ENCODE peak calls at places on chromosome 10, in eight cellular contexts. M is IMR-90, G is transverse colon, U is adrenal gland, C is esophagus squamous epithelium, Q is body of pancreas, I is gastrocnemius medialis, P is GM12891. E is an unnamed sample.

GRCh38 chr10:88952647-88953111 is at the start of gene ACTA2:
- DNase-seq in Q (no peak), M (peak), C (no peak), U (no peak), I (no peak), P (no peak), G (peak), E (no peak)

GRCh38 chr10:67959839-67960476 is 75.5 kb downstream of the SIRT1 start:
- DNase-seq in P (no peak), M (no peak), C (no peak), Q (no peak), G (no peak), I (no peak), U (no peak), E (no peak)

GRCh38 chr10:109933984-109934565 is 10.8 kb upstream of the XPNPEP1 start:
- DNase-seq in P (no peak), C (no peak), G (no peak), U (no peak), M (peak), I (peak), Q (no peak), E (peak)

GRCh38 chr10:23198940-23199767 is 7.0 kb downstream of the PTF1A start:
- DNase-seq in G (no peak), U (no peak), Q (peak), M (no peak), C (no peak), I (no peak), P (no peak), E (no peak)

GRCh38 chr10:20858292-20859124 is 38.6 kb downstream of the NEBL start:
- DNase-seq in I (no peak), M (peak), U (no peak), C (no peak), Q (no peak), G (no peak), P (no peak), E (peak)

GRCh38 chr10:13054844-13055243 is 45.1 kb upstream of the OPTN start:
- DNase-seq in G (no peak), Q (no peak), C (no peak), U (no peak), P (no peak), I (no peak), M (no peak), E (peak)

GRCh38 chr10:124568339-124568738 is 106.7 kb downstream of the LHPP start:
- DNase-seq in G (no peak), C (no peak), Q (no peak), I (no peak), P (no peak), U (no peak), M (no peak), E (no peak)

GRCh38 chr10:117112220-117112619 is 25.9 kb downstream of the VAX1 start:
- DNase-seq in P (no peak), Q (no peak), C (no peak), U (no peak), I (no peak), M (no peak), G (no peak), E (no peak)

GRCh38 chr10:55144001-55144400 is 343.0 kb upstream of the PCDH15 start:
- DNase-seq in U (no peak), C (no peak), P (no peak), Q (no peak), G (no peak), M (no peak), I (no peak), E (no peak)

GRCh38 chr10:97534746-97535367 is 36.1 kb downstream of the UBTD1 start:
- DNase-seq in G (no peak), I (peak), C (no peak), P (peak), U (peak), M (no peak), Q (no peak), E (peak)

GRCh38 chr10:77889277-77889903 is 37.2 kb downstream of the DLG5 start:
- DNase-seq in P (no peak), G (peak), I (peak), U (peak), Q (peak), M (no peak), C (no peak), E (no peak)

GRCh38 chr10:125209591-125210373 is 49.4 kb upstream of the CTBP2 start:
- DNase-seq in P (no peak), U (no peak), I (no peak), Q (no peak), M (peak), C (no peak), G (no peak), E (no peak)

GRCh38 chr10:117757121-117757795 is 214.7 kb downstream of the EMX2 start:
- DNase-seq in I (no peak), M (no peak), P (no peak), Q (peak), G (no peak), C (no peak), U (no peak), E (no peak)

GRCh38 chr10:32121648-32122047 is 65.4 kb upstream of the KIF5B start:
- DNase-seq in G (no peak), Q (no peak), P (no peak), M (no peak), U (no peak), I (no peak), C (no peak), E (no peak)

GRCh38 chr10:119940487-119940886 is 48.0 kb downstream of the SEC23IP start:
- DNase-seq in U (no peak), I (no peak), G (no peak), P (no peak), M (peak), Q (no peak), C (no peak), E (no peak)

GRCh38 chr10:71426058-71426605 is 29.4 kb downstream of the CDH23 start:
- DNase-seq in P (no peak), G (no peak), Q (no peak), M (no peak), I (no peak), C (no peak), U (no peak), E (no peak)

GRCh38 chr10:13939391-13939790 is 352.6 kb downstream of the PRPF18 start:
- DNase-seq in P (no peak), M (peak), I (no peak), Q (no peak), U (no peak), C (no peak), G (no peak), E (no peak)

GRCh38 chr10:119737827-119738226 is 12.0 kb downstream of the INPP5F start:
- DNase-seq in G (peak), U (peak), Q (peak), P (no peak), M (peak), C (no peak), I (peak), E (peak)

GRCh38 chr10:133388973-133389818 is 4.8 kb upstream of the MTG1 start:
- DNase-seq in I (no peak), U (no peak), M (no peak), Q (no peak), G (peak), C (no peak), P (peak), E (peak)

GRCh38 chr10:123703195-123703790 is 37.1 kb downstream of the GPR26 start:
- DNase-seq in Q (no peak), C (no peak), P (no peak), M (no peak), U (no peak), I (no peak), G (no peak), E (no peak)

GRCh38 chr10:79159141-79159619 is 90.4 kb downstream of the ZMIZ1 start:
- DNase-seq in I (no peak), P (no peak), U (peak), M (peak), C (no peak), Q (no peak), G (no peak), E (no peak)

GRCh38 chr10:76337641-76338040 is 906.2 kb downstream of the LRMDA start:
- DNase-seq in Q (no peak), U (no peak), I (no peak), C (no peak), M (peak), P (no peak), G (no peak), E (no peak)

GRCh38 chr10:4354382-4354812 is 471.6 kb upstream of the AKR1E2 start:
- DNase-seq in P (no peak), M (peak), G (peak), Q (no peak), C (no peak), I (no peak), U (no peak), E (no peak)

GRCh38 chr10:122485670-122486069 is 24.3 kb downstream of the HTRA1 start:
- DNase-seq in Q (no peak), C (no peak), G (no peak), I (no peak), U (no peak), P (no peak), M (no peak), E (peak)

GRCh38 chr10:7039859-7040258 is 371.0 kb downstream of the SFMBT2 start:
- DNase-seq in I (no peak), C (no peak), U (no peak), Q (no peak), P (no peak), M (no peak), G (no peak), E (no peak)

GRCh38 chr10:49282879-49283321 is 16.1 kb upstream of the C10orf71 start:
- DNase-seq in M (no peak), P (no peak), I (peak), Q (no peak), G (no peak), U (no peak), C (no peak), E (peak)

GRCh38 chr10:94358480-94358879 is 4.3 kb downstream of the NOC3L start:
- DNase-seq in I (no peak), G (no peak), C (no peak), Q (no peak), M (peak), U (no peak), P (no peak), E (no peak)

GRCh38 chr10:128221128-128221527 is 94.9 kb upstream of the MKI67 start:
- DNase-seq in U (no peak), I (no peak), P (no peak), G (no peak), C (no peak), Q (no peak), M (no peak), E (no peak)

GRCh38 chr10:46550076-46550790 is 6.2 kb downstream of the GPRIN2 start:
- DNase-seq in M (no peak), Q (peak), C (no peak), P (peak), I (peak), G (peak), U (no peak), E (no peak)

GRCh38 chr10:86635402-86635801 is 18.9 kb upstream of the OPN4 start:
- DNase-seq in Q (no peak), P (no peak), G (no peak), C (no peak), M (peak), I (no peak), U (no peak), E (no peak)

GRCh38 chr10:133132711-133133291 is 27.2 kb upstream of the KNDC1 start:
- DNase-seq in Q (no peak), U (no peak), C (no peak), I (no peak), P (no peak), G (no peak), M (no peak), E (no peak)

GRCh38 chr10:117678106-117678505 is 135.6 kb downstream of the EMX2 start:
- DNase-seq in P (no peak), Q (no peak), U (no peak), M (no peak), I (no peak), C (no peak), G (no peak), E (no peak)

GRCh38 chr10:71752391-71753090 is 20.8 kb downstream of the VSIR start:
- DNase-seq in I (no peak), U (no peak), M (peak), C (no peak), Q (no peak), P (no peak), G (peak), E (peak)

GRCh38 chr10:89861584-89862287 is 160.3 kb downstream of the KIF20B start:
- DNase-seq in Q (no peak), G (no peak), C (no peak), U (no peak), P (no peak), M (peak), I (no peak), E (no peak)

DNA sequence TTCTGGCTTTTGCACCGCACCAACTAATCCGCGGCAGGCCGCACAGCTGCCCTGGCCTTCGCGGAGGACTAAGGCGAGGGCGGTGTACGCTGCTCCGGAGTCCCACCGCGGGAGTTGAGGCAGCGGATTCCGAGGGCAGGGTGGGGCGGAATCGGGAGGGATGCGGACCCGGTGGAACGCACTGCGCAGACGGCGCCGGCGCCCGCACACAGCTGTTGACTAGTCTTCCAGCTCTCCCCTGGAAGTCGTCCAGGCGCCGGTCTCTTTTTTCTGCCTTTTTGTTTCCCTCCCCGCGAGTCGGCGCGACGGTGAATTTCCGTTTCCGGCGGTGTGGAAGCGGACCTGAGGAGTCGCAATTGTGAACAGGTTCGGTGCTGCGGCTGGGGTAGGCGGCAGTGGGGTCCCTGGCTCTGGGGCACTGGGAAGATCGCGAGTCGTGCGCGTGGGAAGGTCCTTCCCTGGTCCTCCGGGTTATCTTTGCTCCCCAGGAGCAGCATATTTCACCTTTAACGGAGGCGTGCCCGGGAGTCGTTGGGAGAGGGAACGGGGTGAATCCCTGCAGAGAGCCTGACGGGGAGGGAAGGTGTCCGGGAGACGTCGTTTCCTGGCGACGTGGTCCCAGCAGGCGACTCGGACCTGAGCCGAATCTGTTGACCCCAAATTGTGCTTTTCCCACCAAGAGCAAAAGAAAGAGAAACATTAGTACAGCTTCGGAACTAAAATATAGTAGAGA is at the start of gene ASAH2B:
- DNase-seq in G (peak), Q (peak), C (no peak), P (peak), I (peak), U (peak), M (peak), E (no peak)
- TF ChIP-seq POLR2A in G (no peak), Q (peak), C (no peak), P (peak), I (no peak), U (no peak), M (peak), E (no peak)

GRCh38 chr10:43648392-43649148 is at the start of gene ZNF32:
- DNase-seq in U (peak), Q (peak), C (peak), G (peak), I (peak), M (peak), P (peak), E (peak)
- TF ChIP-seq POLR2A in U (peak), Q (peak), C (no peak), G (no peak), I (peak), M (no peak), P (no peak), E (no peak)

GRCh38 chr10:17229967-17230682 is 2.1 kb downstream of the VIM start:
- DNase-seq in C (peak), P (no peak), M (peak), Q (peak), U (peak), G (peak), I (peak), E (peak)
- TF ChIP-seq POLR2A in C (no peak), P (peak), M (peak), Q (peak), U (peak), G (peak), I (no peak), E (no peak)

GRCh38 chr10:100291356-100291755 is 4.9 kb upstream of the BLOC1S2 start:
- DNase-seq in M (no peak), I (no peak), U (peak), G (no peak), P (no peak), Q (no peak), C (no peak), E (peak)

GRCh38 chr10:100282907-100283306 is 3.6 kb downstream of the BLOC1S2 start:
- DNase-seq in P (no peak), G (no peak), Q (no peak), C (no peak), M (no peak), U (no peak), I (no peak), E (no peak)

GRCh38 chr10:100287756-100288155 is 1.3 kb upstream of the BLOC1S2 start:
- DNase-seq in C (no peak), M (no peak), G (no peak), Q (no peak), P (no peak), I (no peak), U (no peak), E (no peak)

GRCh38 chr10:100286051-100287033 is at the start of gene BLOC1S2:
- DNase-seq in G (peak), I (peak), M (peak), U (peak), P (peak), Q (peak), C (peak), E (peak)
- TF ChIP-seq POLR2A in G (peak), I (peak), M (peak), U (peak), P (peak), Q (peak), C (peak), E (peak)